ENCODE peak calls at places on chromosome 16, in seven cellular contexts. One of them, this sample, is unnamed.

GRCh38 chr16:50310308-50311133 is 44.2 kb downstream of the ADCY7 start:
- DNase-seq in SK-N-SH: peak; percentile 28
- DNase-seq in K562: no peak
- DNase-seq in GM12892: peak; percentile 9
- DNase-seq in GM12878: no peak
- DNase-seq in H1: no peak
- DNase-seq in HepG2: peak; percentile 60
- DNase-seq in this sample: no peak

GRCh38 chr16:28317040-28317880 is 24.9 kb downstream of the SBK1 start:
- DNase-seq in SK-N-SH: peak; percentile 90
- DNase-seq in K562: peak; percentile 82
- DNase-seq in GM12892: peak; percentile 76
- DNase-seq in GM12878: no peak
- DNase-seq in H1: no peak
- DNase-seq in HepG2: peak; percentile 42
- DNase-seq in this sample: peak; percentile 79

GRCh38 chr16:66958857-66959644 is 2.0 kb upstream of the CES3 start:
- DNase-seq in SK-N-SH: no peak
- DNase-seq in K562: no peak
- DNase-seq in GM12892: no peak
- DNase-seq in GM12878: no peak
- DNase-seq in H1: no peak
- DNase-seq in HepG2: no peak
- DNase-seq in this sample: no peak

GRCh38 chr16:54503436-54503835 is 216.8 kb upstream of the IRX3 start:
- DNase-seq in SK-N-SH: no peak
- DNase-seq in K562: no peak
- DNase-seq in GM12892: no peak
- DNase-seq in GM12878: no peak
- DNase-seq in H1: no peak
- DNase-seq in HepG2: no peak
- DNase-seq in this sample: no peak

GRCh38 chr16:3610698-3611144 is 685 bp downstream of the SLX4 start:
- DNase-seq in SK-N-SH: no peak
- DNase-seq in K562: no peak
- DNase-seq in GM12892: no peak
- DNase-seq in GM12878: no peak
- DNase-seq in H1: no peak
- DNase-seq in HepG2: no peak
- DNase-seq in this sample: no peak

GRCh38 chr16:57096192-57096591 is 3.8 kb downstream of the CPNE2 start:
- DNase-seq in SK-N-SH: no peak
- DNase-seq in K562: no peak
- DNase-seq in GM12892: no peak
- DNase-seq in GM12878: no peak
- DNase-seq in H1: no peak
- DNase-seq in HepG2: no peak
- DNase-seq in this sample: no peak

GRCh38 chr16:3013491-3013951 is 798 bp downstream of the CLDN9 start:
- DNase-seq in SK-N-SH: no peak
- DNase-seq in K562: no peak
- DNase-seq in GM12892: no peak
- DNase-seq in GM12878: no peak
- DNase-seq in H1: no peak
- DNase-seq in HepG2: no peak
- DNase-seq in this sample: no peak

GRCh38 chr16:78684655-78685400 is 585.4 kb downstream of the WWOX start:
- DNase-seq in SK-N-SH: no peak
- DNase-seq in K562: no peak
- DNase-seq in GM12892: no peak
- DNase-seq in GM12878: no peak
- DNase-seq in H1: no peak
- DNase-seq in HepG2: no peak
- DNase-seq in this sample: no peak

GRCh38 chr16:66878067-66878466 is 2.2 kb upstream of the PDP2 start:
- DNase-seq in SK-N-SH: no peak
- DNase-seq in K562: no peak
- DNase-seq in GM12892: no peak
- DNase-seq in GM12878: no peak
- DNase-seq in H1: no peak
- DNase-seq in HepG2: no peak
- DNase-seq in this sample: no peak

GRCh38 chr16:50680907-50681885 is at the start of gene SNX20:
- DNase-seq in SK-N-SH: no peak
- DNase-seq in K562: no peak
- DNase-seq in GM12892: peak; percentile 60
- DNase-seq in GM12878: peak; percentile 63
- DNase-seq in H1: no peak
- DNase-seq in HepG2: no peak
- DNase-seq in this sample: no peak

GRCh38 chr16:2337431-2338296 is 2.9 kb downstream of the ABCA3 start:
- DNase-seq in SK-N-SH: no peak
- DNase-seq in K562: no peak
- DNase-seq in GM12892: no peak
- DNase-seq in GM12878: no peak
- DNase-seq in H1: no peak
- DNase-seq in HepG2: no peak
- DNase-seq in this sample: no peak

GRCh38 chr16:80948886-80949502 is 57.7 kb downstream of the CMC2 start:
- DNase-seq in SK-N-SH: peak; percentile 44
- DNase-seq in K562: peak; percentile 67
- DNase-seq in GM12892: no peak
- DNase-seq in GM12878: no peak
- DNase-seq in H1: no peak
- DNase-seq in HepG2: peak; percentile 62
- DNase-seq in this sample: peak; percentile 35

GRCh38 chr16:66480265-66481080 is 53.4 kb downstream of the BEAN1 start:
- DNase-seq in SK-N-SH: no peak
- DNase-seq in K562: no peak
- DNase-seq in GM12892: no peak
- DNase-seq in GM12878: no peak
- DNase-seq in H1: no peak
- DNase-seq in HepG2: peak; percentile 20
- DNase-seq in this sample: no peak

GRCh38 chr16:28986492-28986891 is 1.6 kb downstream of the LAT start:
- DNase-seq in SK-N-SH: no peak
- DNase-seq in K562: no peak
- DNase-seq in GM12892: no peak
- DNase-seq in GM12878: no peak
- DNase-seq in H1: no peak
- DNase-seq in HepG2: no peak
- DNase-seq in this sample: no peak

GRCh38 chr16:11121083-11121482 is 134.9 kb downstream of the SOCS1 start:
- DNase-seq in SK-N-SH: no peak
- DNase-seq in K562: no peak
- DNase-seq in GM12892: no peak
- DNase-seq in GM12878: no peak
- DNase-seq in H1: no peak
- DNase-seq in HepG2: no peak
- DNase-seq in this sample: no peak

GRCh38 chr16:27721548-27722265 is 171.8 kb downstream of the KATNIP start:
- DNase-seq in SK-N-SH: peak; percentile 63
- DNase-seq in K562: no peak
- DNase-seq in GM12892: no peak
- DNase-seq in GM12878: no peak
- DNase-seq in H1: no peak
- DNase-seq in HepG2: peak; percentile 33
- DNase-seq in this sample: no peak

GRCh38 chr16:252366-253337 is 18.0 kb downstream of the FAM234A start:
- DNase-seq in SK-N-SH: no peak
- DNase-seq in K562: peak; percentile 62
- DNase-seq in GM12892: peak; percentile 63
- DNase-seq in GM12878: peak; percentile 40
- DNase-seq in H1: no peak
- DNase-seq in HepG2: no peak
- DNase-seq in this sample: peak; percentile 67

DNA sequence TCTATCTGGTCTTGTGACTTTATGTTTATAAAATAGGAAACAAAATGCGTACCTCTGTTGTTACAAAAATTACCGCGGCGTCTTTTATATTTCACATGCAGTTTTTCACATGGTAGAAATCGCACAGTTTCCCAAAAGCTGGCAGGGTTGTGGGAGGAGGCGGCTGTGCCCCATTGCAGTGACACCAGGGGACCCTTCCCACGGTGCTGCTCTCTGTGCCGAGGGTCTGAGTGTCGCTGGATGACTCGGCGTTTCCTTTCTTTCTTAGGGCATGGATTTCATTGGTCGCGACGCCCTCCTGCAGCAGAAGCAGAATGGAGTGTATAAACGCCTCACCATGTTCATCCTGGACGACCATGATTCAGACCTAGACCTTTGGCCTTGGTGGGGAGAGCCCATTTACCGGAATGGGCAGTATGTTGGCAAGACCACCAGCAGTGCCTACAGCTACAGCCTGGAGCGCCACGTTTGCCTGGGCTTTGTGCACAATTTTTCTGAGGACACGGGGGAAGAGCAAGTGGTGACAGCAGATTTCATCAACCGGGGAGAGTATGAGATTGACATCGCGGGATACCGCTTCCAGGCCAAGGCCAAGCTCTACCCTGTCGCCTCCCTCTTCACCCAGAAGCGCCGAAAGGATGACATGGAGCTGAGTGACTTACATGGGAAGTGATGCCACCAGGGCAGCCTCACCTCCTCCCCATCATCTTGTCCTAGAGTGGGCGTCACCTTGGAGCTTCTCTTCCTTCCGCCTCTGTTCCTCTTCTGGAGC is 17.2 kb upstream of the CLEC18C start:
- DNase-seq in SK-N-SH: peak; percentile 5
- DNase-seq in K562: peak; percentile 28
- DNase-seq in GM12892: no peak
- DNase-seq in GM12878: no peak
- DNase-seq in H1: no peak
- DNase-seq in HepG2: no peak
- DNase-seq in this sample: no peak
- TF ChIP-seq TAF1 in SK-N-SH: no peak
- TF ChIP-seq TAF1 in K562: no peak
- TF ChIP-seq TAF1 in GM12892: no peak
- TF ChIP-seq TAF1 in GM12878: no peak
- TF ChIP-seq TAF1 in H1: no peak
- TF ChIP-seq TAF1 in HepG2: no peak
- TF ChIP-seq TAF1 in this sample: no peak

DNA sequence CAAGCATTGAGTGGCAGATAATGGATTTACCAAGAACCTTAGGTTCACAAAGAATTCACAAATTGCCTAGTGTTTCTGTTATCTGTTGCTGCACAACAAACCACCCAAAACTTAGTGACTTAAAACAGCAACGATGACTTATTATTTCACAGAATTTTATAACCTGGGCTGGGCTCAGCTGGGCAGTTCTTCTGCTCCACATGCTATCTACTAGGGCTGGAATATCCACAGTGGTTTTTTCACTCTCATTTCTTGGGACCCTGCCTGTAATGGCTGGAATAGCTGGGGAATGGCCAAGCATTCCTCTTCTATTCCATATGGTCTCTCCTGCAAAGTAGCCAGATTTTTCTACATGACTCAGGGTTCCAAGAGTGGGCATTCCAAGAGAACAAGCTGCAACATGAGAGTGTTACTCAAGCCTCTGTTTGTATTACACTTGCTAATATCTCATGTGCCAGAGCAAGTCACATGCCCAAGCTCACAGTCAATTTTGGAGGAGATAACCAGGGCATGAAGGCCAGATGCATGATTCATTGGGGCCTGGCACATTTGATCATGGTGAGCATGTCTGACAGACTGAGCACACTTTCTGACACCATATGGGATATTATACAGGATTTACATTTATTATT is 4.9 kb upstream of the PSMD7 start:
- DNase-seq in SK-N-SH: no peak
- DNase-seq in K562: no peak
- DNase-seq in GM12892: no peak
- DNase-seq in GM12878: no peak
- DNase-seq in H1: no peak
- DNase-seq in HepG2: no peak
- DNase-seq in this sample: no peak
- TF ChIP-seq TAF1 in SK-N-SH: no peak
- TF ChIP-seq TAF1 in K562: no peak
- TF ChIP-seq TAF1 in GM12892: no peak
- TF ChIP-seq TAF1 in GM12878: no peak
- TF ChIP-seq TAF1 in H1: no peak
- TF ChIP-seq TAF1 in HepG2: no peak
- TF ChIP-seq TAF1 in this sample: no peak

DNA sequence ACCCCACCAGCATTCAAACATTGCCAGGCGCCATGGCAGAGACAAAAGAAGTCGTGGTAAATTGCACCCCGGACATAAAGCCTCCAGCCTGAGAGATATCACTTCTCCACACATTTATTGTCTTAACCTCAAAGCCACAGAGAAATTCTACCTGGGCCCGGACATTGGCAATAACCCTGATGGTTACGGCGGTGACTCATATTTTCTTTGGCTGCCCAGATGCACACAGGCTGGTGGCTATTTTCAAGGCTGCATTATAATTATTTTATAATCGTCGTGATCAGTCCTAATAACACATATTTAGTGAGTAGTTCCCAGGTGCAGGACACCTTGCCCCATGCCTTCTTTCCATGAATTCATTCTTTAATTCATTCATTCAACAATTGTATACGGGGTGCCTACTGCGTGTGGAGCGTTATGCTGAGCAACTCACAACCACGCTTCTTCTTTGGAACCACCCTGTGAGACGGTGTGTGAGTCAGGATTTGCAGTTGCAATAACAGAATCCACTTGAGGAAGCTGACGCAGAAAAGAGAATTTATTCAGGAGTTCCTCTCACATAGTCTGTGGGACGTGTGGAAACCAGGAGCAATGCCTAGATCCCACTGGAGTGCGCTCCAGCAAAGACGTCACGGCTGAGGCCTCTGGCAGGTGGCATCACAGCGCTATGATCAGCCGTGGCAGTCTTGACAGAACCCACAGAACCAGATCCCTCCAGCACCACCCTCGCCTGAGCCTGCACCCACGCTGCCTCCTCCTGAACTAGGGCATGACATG is 245.7 kb downstream of the FOXL1 start:
- DNase-seq in SK-N-SH: no peak
- DNase-seq in K562: no peak
- DNase-seq in GM12892: no peak
- DNase-seq in GM12878: no peak
- DNase-seq in H1: no peak
- DNase-seq in HepG2: no peak
- DNase-seq in this sample: no peak
- TF ChIP-seq TAF1 in SK-N-SH: no peak
- TF ChIP-seq TAF1 in K562: no peak
- TF ChIP-seq TAF1 in GM12892: no peak
- TF ChIP-seq TAF1 in GM12878: no peak
- TF ChIP-seq TAF1 in H1: no peak
- TF ChIP-seq TAF1 in HepG2: no peak
- TF ChIP-seq TAF1 in this sample: no peak

DNA sequence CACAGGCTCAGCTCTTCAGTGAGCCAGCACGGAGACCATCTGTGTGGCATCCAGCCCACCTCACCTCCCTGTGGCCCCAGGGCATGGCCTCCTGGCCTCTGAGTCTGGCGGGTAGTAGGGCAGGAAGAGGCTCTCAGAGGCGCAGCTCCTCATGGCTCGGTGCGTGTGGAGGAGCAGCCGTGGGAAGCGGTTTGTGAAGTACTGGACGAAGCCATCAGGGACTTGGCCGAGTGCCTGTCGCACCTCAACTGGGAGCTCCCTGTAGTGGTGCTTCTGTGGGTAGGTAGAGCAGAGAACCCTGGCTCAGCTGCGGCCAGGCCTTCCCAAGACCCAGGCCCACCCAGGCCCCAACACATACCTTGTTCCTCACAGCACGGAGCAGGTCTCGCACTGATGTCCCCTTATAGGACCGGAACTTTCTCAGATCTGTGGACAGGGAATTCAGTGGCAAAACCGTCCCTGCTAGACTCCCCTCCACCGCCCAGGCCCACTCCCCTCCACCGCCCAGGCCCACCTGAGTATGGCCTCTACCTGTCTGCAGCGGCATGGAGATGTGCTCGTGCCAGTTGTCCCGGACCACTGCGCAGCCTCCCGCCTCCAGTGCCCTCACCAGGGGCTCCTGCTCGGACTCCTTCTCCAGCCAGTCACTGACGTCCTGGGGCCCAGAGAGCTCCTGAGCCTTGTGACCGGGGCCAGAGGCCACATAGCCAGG is 12.2 kb downstream of the PLK1 start:
- DNase-seq in SK-N-SH: no peak
- DNase-seq in K562: no peak
- DNase-seq in GM12892: no peak
- DNase-seq in GM12878: no peak
- DNase-seq in H1: no peak
- DNase-seq in HepG2: no peak
- DNase-seq in this sample: no peak
- TF ChIP-seq TAF1 in SK-N-SH: no peak
- TF ChIP-seq TAF1 in K562: no peak
- TF ChIP-seq TAF1 in GM12892: no peak
- TF ChIP-seq TAF1 in GM12878: no peak
- TF ChIP-seq TAF1 in H1: no peak
- TF ChIP-seq TAF1 in HepG2: no peak
- TF ChIP-seq TAF1 in this sample: no peak

This sample was measured in GM12891.